ENCODE peak calls at places on chromosomes 16 and 17, in four cellular contexts. O is activated naive CD4-positive, alpha-beta T cell treated with anti-CD3 and anti-CD28 coated beads, Interleukin-2, amount 50 U/mL, for 72 hours; M is natural killer cell; V is memory B cell. Z is an unnamed sample.
A peak's percentile ranks its signal among the peaks of the same experiment; 100 is the strongest.

GRCh38 chr17:40032322-40033320 is 17.4 kb downstream of the CSF3 start:
- ATAC-seq in O (no peak), M (no peak), V (no peak), Z (no peak)

GRCh38 chr16:87784812-87785211 is 19.0 kb upstream of the KLHDC4 start:
- ATAC-seq in O (no peak), M (no peak), V (no peak), Z (no peak)

GRCh38 chr16:53234836-53235235 is 180.0 kb downstream of the CHD9 start:
- ATAC-seq in O (no peak), M (no peak), V (no peak), Z (no peak)

GRCh38 chr17:74446551-74447500 is 14.9 kb downstream of the GPRC5C start:
- ATAC-seq in O (peak; percentile 85), M (no peak), V (no peak), Z (peak; percentile 94)

GRCh38 chr17:68539536-68540469 is 27.6 kb downstream of the PRKAR1A start:
- ATAC-seq in O (no peak), M (no peak), V (peak; percentile 71), Z (peak; percentile 5)

GRCh38 chr16:4601317-4602186 is 13.1 kb downstream of the UBALD1 start:
- ATAC-seq in O (no peak), M (no peak), V (no peak), Z (no peak)

GRCh38 chr16:11354407-11354732 is 9.1 kb downstream of the RMI2 start:
- ATAC-seq in O (peak; percentile 34), M (peak; percentile 19), V (peak; percentile 19), Z (peak; percentile 25)

GRCh38 chr17:42563950-42564349 is 2.0 kb downstream of the COASY start:
- ATAC-seq in O (no peak), M (no peak), V (no peak), Z (no peak)

GRCh38 chr17:63022567-63022966 is 56.5 kb downstream of the TANC2 start:
- ATAC-seq in O (no peak), M (no peak), V (no peak), Z (no peak)

GRCh38 chr16:17470002-17470870 is 524 bp downstream of the XYLT1 start:
- ATAC-seq in O (peak; percentile 56), M (peak; percentile 56), V (peak; percentile 52), Z (peak; percentile 55)

GRCh38 chr17:16880121-16880842 is 91.6 kb downstream of the TNFRSF13B start:
- ATAC-seq in O (no peak), M (no peak), V (no peak), Z (no peak)

GRCh38 chr16:88454315-88455057 is 1.4 kb downstream of the ZFPM1 start:
- ATAC-seq in O (peak; percentile 6), M (no peak), V (no peak), Z (no peak)

GRCh38 chr17:72294487-72294893 is 173.7 kb downstream of the SOX9 start:
- ATAC-seq in O (no peak), M (no peak), V (no peak), Z (no peak)

GRCh38 chr17:2083613-2084128 is 28.8 kb downstream of the HIC1 start:
- ATAC-seq in O (no peak), M (peak; percentile 69), V (peak; percentile 37), Z (peak; percentile 8)

GRCh38 chr16:72299684-72300243 is 127.8 kb upstream of the PMFBP1 start:
- ATAC-seq in O (no peak), M (no peak), V (no peak), Z (no peak)

GRCh38 chr16:59973966-59974365 is 1239.8 kb upstream of the GOT2 start:
- ATAC-seq in O (no peak), M (no peak), V (no peak), Z (no peak)

GRCh38 chr16:68350951-68351350 is 40.1 kb downstream of the PRMT7 start:
- ATAC-seq in O (no peak), M (no peak), V (no peak), Z (no peak)

GRCh38 chr17:45370949-45371413 is 54.2 kb upstream of the MAP3K14 start:
- ATAC-seq in O (no peak), M (no peak), V (no peak), Z (no peak)

GRCh38 chr16:82748026-82748425 is 121.3 kb downstream of the CDH13 start:
- ATAC-seq in O (no peak), M (no peak), V (peak; percentile 37), Z (no peak)

GRCh38 chr16:75860654-75861053 is 134.4 kb upstream of the CPHXL start:
- ATAC-seq in O (no peak), M (peak; percentile 30), V (no peak), Z (no peak)

GRCh38 chr17:73163043-73163442 is 1.8 kb upstream of the SSTR2 start:
- ATAC-seq in O (no peak), M (no peak), V (no peak), Z (no peak)

GRCh38 chr16:17068524-17068923 is 402.2 kb downstream of the XYLT1 start:
- ATAC-seq in O (no peak), M (no peak), V (peak; percentile 26), Z (no peak)

GRCh38 chr17:7263071-7263800 is 958 bp upstream of the CLDN7 start:
- ATAC-seq in O (peak; percentile 42), M (no peak), V (peak; percentile 18), Z (no peak)

GRCh38 chr17:58351710-58352017 is 337 bp downstream of the SUPT4H1 start:
- ATAC-seq in O (peak; percentile 29), M (peak; percentile 26), V (peak; percentile 0), Z (peak; percentile 11)

GRCh38 chr17:59037960-59038359 is 68.7 kb downstream of the TRIM37 start:
- ATAC-seq in O (no peak), M (no peak), V (no peak), Z (no peak)

GRCh38 chr16:58582971-58583765 is 46.5 kb downstream of the CNOT1 start:
- ATAC-seq in O (no peak), M (no peak), V (no peak), Z (no peak)

GRCh38 chr16:86668136-86668535 is 89.8 kb downstream of the FOXL1 start:
- ATAC-seq in O (no peak), M (no peak), V (no peak), Z (no peak)

GRCh38 chr16:30698139-30698815 is 694 bp upstream of the SRCAP start:
- ATAC-seq in O (peak; percentile 77), M (peak; percentile 88), V (peak; percentile 72), Z (peak; percentile 78)

GRCh38 chr16:31128711-31129567 is 6.6 kb downstream of the PRSS8 start:
- ATAC-seq in O (no peak), M (peak; percentile 94), V (no peak), Z (no peak)

GRCh38 chr17:47190770-47191169 is 1.7 kb upstream of the CDC27 start:
- ATAC-seq in O (no peak), M (no peak), V (no peak), Z (no peak)

GRCh38 chr16:89798126-89798525 is 18.3 kb downstream of the FANCA start:
- ATAC-seq in O (no peak), M (no peak), V (no peak), Z (no peak)

GRCh38 chr17:57782642-57783337 is 37.7 kb upstream of the CCDC182 start:
- ATAC-seq in O (peak; percentile 46), M (no peak), V (no peak), Z (no peak)

GRCh38 chr16:73565263-73565662 is 517.3 kb upstream of the ZFHX3 start:
- ATAC-seq in O (no peak), M (no peak), V (no peak), Z (no peak)

GRCh38 chr16:68286153-68287074 is 22.1 kb downstream of the SLC7A6 start:
- ATAC-seq in O (peak; percentile 40), M (peak; percentile 58), V (peak; percentile 25), Z (peak; percentile 21)

GRCh38 chr16:1906052-1906845 is 12.0 kb downstream of the HS3ST6 start:
- ATAC-seq in O (no peak), M (no peak), V (no peak), Z (no peak)

GRCh38 chr17:29596811-29597210 is 3.9 kb downstream of the ANKRD13B start:
- ATAC-seq in O (no peak), M (no peak), V (no peak), Z (no peak)

GRCh38 chr16:8919934-8920465 is 37.8 kb downstream of the LITAFD start:
- ATAC-seq in O (peak; percentile 14), M (no peak), V (no peak), Z (peak; percentile 4)

GRCh38 chr17:77756028-77756427 is 202.5 kb upstream of the TNRC6C start:
- ATAC-seq in O (no peak), M (no peak), V (no peak), Z (no peak)

GRCh38 chr16:74738134-74738541 is 36.5 kb downstream of the FA2H start:
- ATAC-seq in O (no peak), M (no peak), V (no peak), Z (no peak)

GRCh38 chr17:66425751-66426396 is 123.5 kb downstream of the PRKCA start:
- ATAC-seq in O (no peak), M (no peak), V (no peak), Z (no peak)